ENCODE peak calls at places on chromosome 3, in four cellular contexts. T is CD8-positive, alpha-beta T cell; K is GM23338; F is heart right ventricle. U is an unnamed sample.

GRCh38 chr3:126540946-126541627 is 17.1 kb downstream of the CHST13 start:
- DNase-seq in K (no peak), T (peak; percentile 19), F (no peak), U (no peak)

GRCh38 chr3:47908744-47909143 is 105.8 kb downstream of the DHX30 start:
- DNase-seq in K (no peak), T (no peak), F (no peak), U (no peak)

GRCh38 chr3:39524107-39524506 is 56.6 kb downstream of the MOBP start:
- DNase-seq in T (no peak), F (no peak), K (peak; percentile 31), U (no peak)

GRCh38 chr3:27544372-27544865 is 60.2 kb upstream of the SLC4A7 start:
- DNase-seq in T (no peak), K (no peak), F (no peak), U (peak; percentile 87)

GRCh38 chr3:113623827-113624226 is 72.6 kb downstream of the USF3 start:
- DNase-seq in T (no peak), K (no peak), F (no peak), U (no peak)

GRCh38 chr3:123758081-123758564 is 126.0 kb downstream of the MYLK start:
- DNase-seq in K (no peak), T (no peak), F (no peak), U (peak; percentile 96)

GRCh38 chr3:10205461-10206165 is 40.9 kb downstream of the IRAK2 start:
- DNase-seq in K (no peak), F (no peak), T (no peak), U (peak; percentile 96)

GRCh38 chr3:183244981-183245476 is 8.0 kb upstream of the B3GNT5 start:
- DNase-seq in K (peak; percentile 46), F (no peak), T (no peak), U (no peak)

GRCh38 chr3:66598168-66598567 is 97.3 kb upstream of the LRIG1 start:
- DNase-seq in T (no peak), K (no peak), F (no peak), U (peak; percentile 79)

GRCh38 chr3:72318504-72319201 is 529.6 kb downstream of the SHQ1 start:
- DNase-seq in T (no peak), K (no peak), F (no peak), U (no peak)

GRCh38 chr3:66416556-66417304 is 84.1 kb downstream of the LRIG1 start:
- DNase-seq in K (no peak), F (no peak), T (no peak), U (no peak)

GRCh38 chr3:155281892-155282291 is 11.6 kb downstream of the STRIT1 start:
- DNase-seq in K (peak; percentile 71), T (no peak), F (no peak), U (peak; percentile 45)

GRCh38 chr3:133573054-133573628 is 345 bp upstream of the CDV3 start:
- DNase-seq in F (peak; percentile 100), T (peak; percentile 100), K (peak; percentile 100), U (peak; percentile 100)
- TF ChIP-seq CTCF in F (peak; percentile 38), T (no peak), K (no peak), U (no peak)

DNA sequence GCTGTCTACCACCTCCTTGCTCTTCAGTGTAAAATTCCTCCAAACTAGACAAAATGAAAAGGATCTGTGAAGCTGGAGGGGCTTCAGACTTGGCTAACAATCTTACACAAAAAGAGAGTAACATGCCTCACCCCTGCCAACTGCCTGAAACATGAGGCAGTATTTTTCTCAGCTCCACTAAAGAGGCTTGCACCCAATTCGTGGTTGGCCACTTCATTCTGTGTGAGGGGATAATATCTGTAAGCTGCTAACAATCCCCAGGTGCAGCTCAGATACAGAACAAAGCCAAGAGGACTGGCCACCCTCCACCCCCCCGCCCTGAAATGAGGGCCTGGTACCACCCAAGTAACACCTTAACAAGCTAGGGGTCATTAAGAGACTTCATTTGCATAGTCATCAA is 2.8 kb downstream of the MB21D2 start:
- DNase-seq in F (no peak), T (no peak), K (no peak), U (no peak)
- H3K4me3 ChIP-seq in F (no peak overlapping the region), T (no peak overlapping the region), K (peak overlapping the region; percentile 90), U (no peak overlapping the region)

DNA sequence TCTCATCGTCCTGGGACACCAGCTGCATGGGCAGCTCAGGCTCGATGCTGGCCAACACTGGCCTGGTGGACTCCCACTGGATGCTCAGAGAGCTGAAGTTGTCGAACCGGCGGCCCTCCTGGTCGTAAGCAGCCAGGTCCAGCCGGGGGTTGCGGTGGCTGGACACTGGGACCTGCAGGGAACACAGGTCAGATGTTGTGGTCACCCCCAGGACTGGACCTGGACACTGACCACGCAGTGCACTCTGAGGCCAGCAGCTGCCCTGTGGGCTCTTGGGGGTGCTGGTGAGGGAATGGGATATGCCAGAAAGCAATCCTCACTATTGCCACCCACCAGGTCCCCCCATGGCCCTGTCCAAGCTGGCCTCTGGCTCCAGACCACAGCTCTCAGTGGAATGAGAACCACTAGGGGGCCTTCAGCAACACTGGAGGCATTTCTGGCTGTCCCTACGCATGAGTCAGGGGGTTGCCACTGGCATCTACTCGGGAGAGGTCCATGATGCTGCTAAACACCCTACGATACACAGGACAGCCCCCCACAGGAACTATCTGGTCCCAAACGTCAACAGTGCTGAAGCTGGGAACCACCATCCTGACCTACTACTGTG is 66.1 kb downstream of the NUP210 start:
- DNase-seq in K (no peak), T (no peak), F (no peak), U (no peak)
- TF ChIP-seq CTCF in K (peak; percentile 26), T (no peak), F (peak; percentile 16), U (peak; percentile 11)

DNA sequence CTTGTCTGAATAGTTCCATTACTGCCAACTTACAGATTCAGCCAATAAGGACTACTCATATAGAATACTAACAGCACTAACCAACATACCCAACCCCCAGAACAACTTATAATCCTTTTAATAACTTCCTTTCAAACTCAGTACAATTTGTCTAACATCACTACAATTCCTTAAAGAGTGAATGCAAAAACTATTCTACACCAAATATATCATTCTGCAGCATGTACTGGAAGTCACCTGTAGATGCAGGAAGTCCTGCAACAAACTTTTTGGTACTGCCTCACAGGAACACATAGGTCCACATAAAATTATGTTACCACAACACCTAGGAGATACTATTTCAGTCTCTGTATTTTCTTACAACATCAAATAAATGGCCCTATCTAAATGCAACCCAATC is 2.1 kb downstream of the CCNL1 start:
- DNase-seq in K (no peak), T (no peak), F (no peak), U (no peak)
- H3K4me3 ChIP-seq in K (peak overlapping the region; percentile 71), T (peak overlapping the region; percentile 84), F (peak overlapping the region; percentile 100), U (peak overlapping the region; percentile 92)

GRCh38 chr3:95738045-95738444 is 1076.3 kb upstream of the EPHA6 start:
- DNase-seq in F (no peak), K (peak; percentile 31), T (no peak), U (no peak)
- TF ChIP-seq CTCF in F (no peak), K (no peak), T (no peak), U (no peak)

GRCh38 chr3:188037116-188037718 is 116.7 kb upstream of the LPP start:
- DNase-seq in F (no peak), T (no peak), K (peak; percentile 73), U (peak; percentile 38)

GRCh38 chr3:188034989-188035388 is 119.0 kb upstream of the LPP start:
- DNase-seq in T (no peak), K (no peak), F (no peak), U (no peak)

GRCh38 chr3:188041193-188041592 is 112.8 kb upstream of the LPP start:
- DNase-seq in K (no peak), F (no peak), T (no peak), U (no peak)

GRCh38 chr3:188037965-188038581 is 115.9 kb upstream of the LPP start:
- DNase-seq in F (no peak), T (no peak), K (no peak), U (peak; percentile 37)

GRCh38 chr3:188036375-188036985 is 117.5 kb upstream of the LPP start:
- DNase-seq in K (no peak), T (no peak), F (no peak), U (no peak)
- H3K4me3 ChIP-seq in K (no peak overlapping the region), T (no peak overlapping the region), F (no peak overlapping the region), U (no peak overlapping the region)